ENCODE peak calls at places on chromosomes 11 and 22, in four cellular contexts. G is K562, Z is WTC11, J is SK-N-SH. S is an unnamed sample.

GRCh38 chr11:32173435-32173834 is 82.6 kb downstream of the RCN1 start:
- DNase-seq in G (peak), Z (peak), J (peak), S (peak)

GRCh38 chr11:110173775-110174644 is 80.8 kb downstream of the ZC3H12C start:
- DNase-seq in G (peak), Z (peak), J (peak), S (peak)

GRCh38 chr11:6201486-6201885 is 2.5 kb downstream of the OR52W1 start:
- DNase-seq in G (no peak), Z (no peak), J (no peak), S (no peak)

GRCh38 chr11:112212710-112213109 is 13.5 kb upstream of the PTS start:
- DNase-seq in G (no peak), Z (no peak), J (no peak), S (no peak)

GRCh38 chr22:18091916-18092526 is 14.2 kb downstream of the PEX26 start:
- DNase-seq in G (no peak), Z (no peak), J (no peak), S (peak)

GRCh38 chr22:25650834-25651233 is 86.4 kb downstream of the GRK3 start:
- DNase-seq in G (no peak), Z (no peak), J (no peak), S (no peak)

GRCh38 chr22:47297261-47298016 is 535.0 kb downstream of the TBC1D22A start:
- DNase-seq in G (no peak), Z (no peak), J (peak), S (no peak)

GRCh38 chr22:26576026-26576680 is 13.8 kb downstream of the TPST2 start:
- DNase-seq in G (no peak), Z (no peak), J (no peak), S (no peak)

GRCh38 chr11:2374456-2375201 is 2.5 kb upstream of the CD81 start:
- DNase-seq in G (no peak), Z (no peak), J (no peak), S (no peak)

GRCh38 chr11:12050911-12051667 is 42.7 kb upstream of the DKK3 start:
- DNase-seq in G (no peak), Z (no peak), J (no peak), S (no peak)

GRCh38 chr22:45608763-45609180 is 62.9 kb upstream of the ATXN10 start:
- DNase-seq in G (no peak), Z (no peak), J (no peak), S (no peak)

GRCh38 chr11:65575568-65576231 is at the start of gene EHBP1L1:
- DNase-seq in G (peak), Z (no peak), J (peak), S (no peak)

GRCh38 chr11:129373489-129373953 is 2.1 kb upstream of the BARX2 start:
- DNase-seq in G (no peak), Z (peak), J (no peak), S (no peak)

GRCh38 chr11:35618497-35619029 is 303 bp downstream of the FJX1 start:
- DNase-seq in G (peak), Z (no peak), J (peak), S (no peak)

GRCh38 chr11:120391297-120391696 is 55.1 kb downstream of the ARHGEF12 start:
- DNase-seq in G (no peak), Z (no peak), J (no peak), S (peak)

GRCh38 chr11:117934526-117935307 is 5.5 kb upstream of the TMPRSS13 start:
- DNase-seq in G (no peak), Z (no peak), J (no peak), S (no peak)

GRCh38 chr11:8263109-8263768 is 439 bp downstream of the LMO1 start:
- DNase-seq in G (no peak), Z (peak), J (peak), S (no peak)

GRCh38 chr22:44403930-44404329 is 91.2 kb upstream of the SHISAL1 start:
- DNase-seq in G (no peak), Z (no peak), J (no peak), S (no peak)

GRCh38 chr11:72511393-72512047 is 77.2 kb upstream of the CLPB start:
- DNase-seq in G (no peak), Z (no peak), J (no peak), S (no peak)

GRCh38 chr11:6674856-6675255 is 8.3 kb downstream of the MRPL17 start:
- DNase-seq in G (no peak), Z (no peak), J (no peak), S (no peak)

GRCh38 chr22:26884921-26885320 is 227.5 kb downstream of the MIAT start:
- DNase-seq in G (no peak), Z (no peak), J (no peak), S (no peak)

GRCh38 chr11:78497309-78497708 is 77.4 kb downstream of the NARS2 start:
- DNase-seq in G (no peak), Z (no peak), J (no peak), S (no peak)

GRCh38 chr11:19868281-19868821 is 155.7 kb downstream of the NAV2 start:
- DNase-seq in G (no peak), Z (no peak), J (peak), S (no peak)

GRCh38 chr22:19761022-19761499 is 483 bp downstream of the TBX1 start:
- DNase-seq in G (no peak), Z (no peak), J (peak), S (no peak)

GRCh38 chr11:70782401-70782913 is 384.1 kb downstream of the CTTN start:
- DNase-seq in G (no peak), Z (no peak), J (no peak), S (no peak)

GRCh38 chr22:41480397-41480735 is 11.4 kb downstream of the ACO2 start:
- DNase-seq in G (no peak), Z (no peak), J (no peak), S (no peak)

GRCh38 chr11:72577271-72577681 is 96.9 kb downstream of the PDE2A start:
- DNase-seq in G (no peak), Z (peak), J (no peak), S (no peak)

GRCh38 chr11:129109701-129110100 is 82.4 kb downstream of the ARHGAP32 start:
- DNase-seq in G (no peak), Z (no peak), J (no peak), S (no peak)

GRCh38 chr11:45097721-45098493 is 48.5 kb upstream of the PRDM11 start:
- DNase-seq in G (peak), Z (peak), J (peak), S (no peak)

GRCh38 chr11:60396790-60397189 is 531 bp downstream of the MS4A14 start:
- DNase-seq in G (no peak), Z (no peak), J (no peak), S (no peak)

GRCh38 chr11:21258414-21258813 is 589.0 kb downstream of the NELL1 start:
- DNase-seq in G (no peak), Z (no peak), J (no peak), S (no peak)

GRCh38 chr11:21260101-21260500 is 590.7 kb downstream of the NELL1 start:
- DNase-seq in G (no peak), Z (no peak), J (no peak), S (no peak)

GRCh38 chr11:21264125-21264524 is 594.7 kb downstream of the NELL1 start:
- DNase-seq in G (no peak), Z (no peak), J (no peak), S (no peak)

GRCh38 chr11:21268036-21268435 is 598.6 kb downstream of the NELL1 start:
- DNase-seq in G (no peak), Z (no peak), J (no peak), S (no peak)

GRCh38 chr11:21263026-21263425 is 593.6 kb downstream of the NELL1 start:
- DNase-seq in G (no peak), Z (no peak), J (no peak), S (no peak)
- TF ChIP-seq FOXJ3 in G (no peak), Z (no peak), J (no peak), S (no peak)

GRCh38 chr11:119306373-119306890 is 10.5 kb downstream of the MCAM start:
- DNase-seq in G (no peak), Z (no peak), J (no peak), S (no peak)
- TF ChIP-seq FOXJ3 in G (no peak), Z (no peak), J (no peak), S (no peak)

GRCh38 chr22:30574095-30574981 is at the start of gene GAL3ST1:
- DNase-seq in G (no peak), Z (peak), J (peak), S (peak)

GRCh38 chr22:30572840-30573593 is 1.4 kb downstream of the GAL3ST1 start:
- DNase-seq in G (no peak), Z (no peak), J (no peak), S (peak)

GRCh38 chr22:30572210-30572609 is 2.3 kb downstream of the GAL3ST1 start:
- DNase-seq in G (no peak), Z (no peak), J (no peak), S (no peak)

GRCh38 chr22:30575011-30575671 is 676 bp upstream of the GAL3ST1 start:
- DNase-seq in G (no peak), Z (no peak), J (peak), S (no peak)

DNA sequence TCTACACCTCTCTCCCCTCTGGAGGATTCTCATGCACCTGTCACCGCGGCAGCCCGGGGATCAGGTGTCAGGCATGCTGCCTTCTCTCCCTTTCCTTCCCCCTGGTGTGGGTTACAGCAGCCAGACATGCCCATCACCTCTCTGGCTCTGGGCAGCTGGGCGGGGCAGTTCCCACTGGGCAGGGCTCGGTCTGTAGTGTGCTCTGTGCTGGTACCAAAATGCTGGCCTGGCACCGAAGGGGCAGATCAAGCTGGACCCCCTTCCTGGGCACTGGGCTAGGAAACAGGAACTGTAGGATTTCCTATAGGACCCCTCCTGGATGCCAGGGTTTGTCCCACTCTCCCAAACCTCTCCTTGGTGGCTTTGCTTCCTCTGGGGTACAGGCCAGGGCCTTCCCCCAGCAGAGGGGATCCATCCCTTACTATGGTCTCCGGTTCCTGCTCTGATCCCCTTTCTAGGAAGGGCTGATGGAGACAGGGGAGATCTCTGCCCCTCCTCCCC is 821 bp downstream of the GAL3ST1 start:
- DNase-seq in G (no peak), Z (no peak), J (no peak), S (no peak)
- TF ChIP-seq FOXJ3 in G (no peak), Z (no peak), J (no peak), S (no peak)

GRCh38 chr22:28538922-28539321 is 140.7 kb downstream of the TTC28 start:
- DNase-seq in G (no peak), Z (no peak), J (peak), S (no peak)
- TF ChIP-seq FOXJ3 in G (no peak), Z (no peak), J (peak), S (no peak)